ENCODE peak calls at places on chromosomes 11 and 22, in six cellular contexts. X, R, T, J, B and A are unnamed samples.

GRCh38 chr11:45392621-45393183 is 106.6 kb upstream of the SYT13 start:
- DNase-seq in B (no peak), X (no peak), T (no peak), J (no peak), R (no peak), A (no peak)

GRCh38 chr11:18204220-18204619 is 31.6 kb downstream of the MRGPRX4 start:
- DNase-seq in B (no peak), X (no peak), T (no peak), J (no peak), R (no peak), A (no peak)

GRCh38 chr11:1231396-1232327 is 8.8 kb downstream of the MUC5B start:
- DNase-seq in X (no peak), B (no peak), J (no peak), T (peak), R (no peak), A (no peak)

GRCh38 chr22:50191041-50191740 is 5.5 kb downstream of the TRABD start:
- DNase-seq in B (no peak), T (peak), R (no peak), X (no peak), J (peak), A (peak)

GRCh38 chr11:121024989-121025388 is 1.1 kb downstream of the TBCEL start:
- DNase-seq in B (no peak), T (peak), R (peak), X (no peak), J (no peak), A (no peak)

GRCh38 chr11:57980201-57980600 is 43.5 kb upstream of the OR9Q1 start:
- DNase-seq in X (no peak), T (no peak), B (no peak), R (no peak), J (no peak), A (no peak)

GRCh38 chr22:49957826-49958461 is 2.6 kb upstream of the PIM3 start:
- DNase-seq in B (no peak), J (no peak), X (no peak), R (no peak), T (no peak), A (no peak)

GRCh38 chr11:96112192-96113099 is 188.5 kb upstream of the MTMR2 start:
- DNase-seq in J (no peak), B (no peak), R (peak), T (no peak), X (no peak), A (no peak)

GRCh38 chr11:133238455-133238854 is 293.8 kb downstream of the OPCML start:
- DNase-seq in B (no peak), X (no peak), J (no peak), T (no peak), R (no peak), A (no peak)

GRCh38 chr11:64649304-64649703 is 58.3 kb downstream of the SLC22A12 start:
- DNase-seq in B (peak), T (peak), R (peak), J (no peak), X (no peak), A (no peak)

GRCh38 chr11:20075627-20076026 is 84.6 kb downstream of the DBX1 start:
- DNase-seq in R (no peak), X (no peak), B (no peak), T (no peak), J (no peak), A (no peak)

GRCh38 chr22:42077486-42078125 is 1.9 kb upstream of the SMDT1 start:
- DNase-seq in J (no peak), B (no peak), T (no peak), X (no peak), R (no peak), A (no peak)

GRCh38 chr11:103800406-103801114 is 235.9 kb upstream of the DDI1 start:
- DNase-seq in J (no peak), T (no peak), B (peak), R (no peak), X (no peak), A (no peak)

GRCh38 chr11:23540101-23540561 is 679.9 kb upstream of the CCDC179 start:
- DNase-seq in J (no peak), B (peak), R (peak), X (no peak), T (peak), A (no peak)

GRCh38 chr22:39926175-39927152 is 25.6 kb downstream of the GRAP2 start:
- DNase-seq in B (no peak), J (no peak), T (no peak), X (no peak), R (no peak), A (no peak)

GRCh38 chr11:14384338-14384737 is 25.4 kb upstream of the RRAS2 start:
- DNase-seq in B (no peak), T (no peak), J (no peak), R (peak), X (no peak), A (no peak)

GRCh38 chr11:114087028-114087427 is 27.5 kb downstream of the ZBTB16 start:
- DNase-seq in T (no peak), B (no peak), J (no peak), R (no peak), X (no peak), A (no peak)

GRCh38 chr11:75462117-75462653 is 29.2 kb upstream of the KLHL35 start:
- DNase-seq in X (no peak), R (no peak), B (peak), J (no peak), T (no peak), A (no peak)

GRCh38 chr11:11454671-11455223 is 101.7 kb upstream of the CSNK2A3 start:
- DNase-seq in B (no peak), T (no peak), R (no peak), X (no peak), J (no peak), A (no peak)

GRCh38 chr11:34647131-34647530 is 26.2 kb downstream of the EHF start:
- DNase-seq in B (no peak), J (no peak), T (no peak), R (no peak), X (peak), A (no peak)

GRCh38 chr11:75760710-75761493 is 7.7 kb upstream of the DGAT2 start:
- DNase-seq in R (peak), T (no peak), B (no peak), X (no peak), J (no peak), A (no peak)

GRCh38 chr11:1304376-1304775 is 5.1 kb downstream of the TOLLIP start:
- DNase-seq in R (no peak), T (no peak), X (no peak), B (no peak), J (no peak), A (no peak)

GRCh38 chr11:2838091-2838490 is 47.5 kb downstream of the CDKN1C start:
- DNase-seq in R (no peak), T (no peak), J (no peak), X (no peak), B (no peak), A (no peak)

GRCh38 chr11:130947481-130947880 is 31.2 kb upstream of the SNX19 start:
- DNase-seq in B (no peak), J (no peak), T (no peak), R (no peak), X (no peak), A (no peak)

GRCh38 chr11:130533113-130533803 is 84.8 kb downstream of the ADAMTS15 start:
- DNase-seq in T (no peak), J (no peak), X (no peak), B (no peak), R (no peak), A (no peak)

GRCh38 chr22:39241632-39242388 is 3.0 kb downstream of the PDGFB start:
- DNase-seq in J (no peak), T (no peak), R (no peak), X (no peak), B (no peak), A (no peak)

GRCh38 chr22:45597460-45598192 is 74.0 kb upstream of the ATXN10 start:
- DNase-seq in X (no peak), T (no peak), R (no peak), B (no peak), J (no peak), A (no peak)

GRCh38 chr22:23219787-23220484 is 39.6 kb downstream of the BCR start:
- DNase-seq in R (peak), X (no peak), J (peak), T (peak), B (no peak), A (no peak)